ENCODE peak calls at places on chromosome 7, in five cellular contexts. B, J, C, U and L are unnamed samples.

GRCh38 chr7:140229101-140229525 is 52.3 kb upstream of the KDM7A start:
- DNase-seq in B (no peak), J (peak), C (no peak), U (no peak), L (no peak)

GRCh38 chr7:51229106-51229537 is 87.5 kb downstream of the COBL start:
- DNase-seq in B (no peak), J (no peak), C (no peak), U (no peak), L (no peak)

GRCh38 chr7:43646603-43647313 is 63.9 kb downstream of the STK17A start:
- DNase-seq in B (no peak), J (no peak), C (no peak), U (no peak), L (peak)

GRCh38 chr7:71430246-71430645 is 298.3 kb downstream of the GALNT17 start:
- DNase-seq in B (no peak), J (no peak), C (no peak), U (no peak), L (no peak)

GRCh38 chr7:137245890-137246289 is 97.6 kb downstream of the PTN start:
- DNase-seq in B (no peak), J (no peak), C (no peak), U (no peak), L (peak)

GRCh38 chr7:4739528-4739992 is 35.9 kb upstream of the AP5Z1 start:
- DNase-seq in B (peak), J (peak), C (peak), U (no peak), L (peak)

GRCh38 chr7:4212376-4212775 is 469.7 kb upstream of the FOXK1 start:
- DNase-seq in B (no peak), J (no peak), C (no peak), U (no peak), L (no peak)

GRCh38 chr7:147541261-147541660 is 1049.3 kb upstream of the C7orf33 start:
- DNase-seq in B (no peak), J (no peak), C (no peak), U (no peak), L (no peak)

GRCh38 chr7:106819546-106819945 is 45.5 kb upstream of the PIK3CG start:
- DNase-seq in B (no peak), J (no peak), C (no peak), U (no peak), L (peak)

GRCh38 chr7:151382079-151382885 is 27.6 kb downstream of the WDR86 start:
- DNase-seq in B (no peak), J (no peak), C (no peak), U (no peak), L (no peak)

GRCh38 chr7:124085168-124085567 is 52.3 kb upstream of the TMEM229A start:
- DNase-seq in B (no peak), J (no peak), C (no peak), U (no peak), L (no peak)

GRCh38 chr7:77415474-77415821 is 701 bp downstream of the GSAP start:
- DNase-seq in B (no peak), J (no peak), C (no peak), U (no peak), L (no peak)

GRCh38 chr7:140223515-140224221 is 46.9 kb upstream of the KDM7A start:
- DNase-seq in B (no peak), J (no peak), C (peak), U (no peak), L (no peak)

GRCh38 chr7:13467111-13467547 is 522.3 kb downstream of the ETV1 start:
- DNase-seq in B (no peak), J (no peak), C (no peak), U (no peak), L (no peak)

GRCh38 chr7:155295511-155295910 is 2.2 kb upstream of the INSIG1 start:
- DNase-seq in B (no peak), J (no peak), C (no peak), U (no peak), L (no peak)

GRCh38 chr7:88311675-88312036 is 5.0 kb upstream of the STEAP4 start:
- DNase-seq in B (no peak), J (no peak), C (no peak), U (no peak), L (no peak)

GRCh38 chr7:134454277-134454676 is 4.6 kb downstream of the AKR1B1 start:
- DNase-seq in B (no peak), J (no peak), C (no peak), U (no peak), L (peak)

GRCh38 chr7:158587425-158588084 is at the start of gene PTPRN2:
- DNase-seq in B (peak), J (no peak), C (peak), U (no peak), L (peak)

GRCh38 chr7:6437251-6437650 is 10.5 kb downstream of the DAGLB start:
- DNase-seq in B (no peak), J (peak), C (no peak), U (no peak), L (no peak)

GRCh38 chr7:157793973-157794763 is 457.4 kb downstream of the DNAJB6 start:
- DNase-seq in B (no peak), J (no peak), C (no peak), U (no peak), L (no peak)

GRCh38 chr7:73701357-73701995 is 18.0 kb downstream of the STX1A start:
- DNase-seq in B (peak), J (peak), C (peak), U (no peak), L (peak)

GRCh38 chr7:12949060-12950045 is 261.9 kb downstream of the ARL4A start:
- DNase-seq in B (no peak), J (peak), C (no peak), U (no peak), L (peak)

GRCh38 chr7:101863598-101863997 is 46.2 kb downstream of the CUX1 start:
- DNase-seq in B (no peak), J (no peak), C (no peak), U (no peak), L (no peak)

GRCh38 chr7:151346180-151346769 is 4.7 kb downstream of the NUB1 start:
- DNase-seq in B (peak), J (no peak), C (no peak), U (no peak), L (no peak)

GRCh38 chr7:20784311-20785210 is 2.1 kb downstream of the SP8 start:
- DNase-seq in B (peak), J (no peak), C (no peak), U (no peak), L (no peak)

GRCh38 chr7:155705656-155706360 is 61.3 kb downstream of the RBM33 start:
- DNase-seq in B (no peak), J (no peak), C (no peak), U (no peak), L (no peak)

GRCh38 chr7:102024769-102025391 is 207.5 kb downstream of the CUX1 start:
- DNase-seq in B (peak), J (peak), C (no peak), U (no peak), L (no peak)

GRCh38 chr7:27202018-27202740 is 2.3 kb upstream of the HOXA13 start:
- DNase-seq in B (no peak), J (no peak), C (no peak), U (no peak), L (no peak)

GRCh38 chr7:27198871-27199801 is 755 bp downstream of the HOXA13 start:
- DNase-seq in B (peak), J (no peak), C (no peak), U (no peak), L (no peak)

GRCh38 chr7:27199820-27200760 is at the start of gene HOXA13:
- DNase-seq in B (peak), J (no peak), C (peak), U (no peak), L (no peak)

GRCh38 chr7:27201231-27202017 is 1.5 kb upstream of the HOXA13 start:
- DNase-seq in B (peak), J (no peak), C (no peak), U (no peak), L (no peak)

DNA sequence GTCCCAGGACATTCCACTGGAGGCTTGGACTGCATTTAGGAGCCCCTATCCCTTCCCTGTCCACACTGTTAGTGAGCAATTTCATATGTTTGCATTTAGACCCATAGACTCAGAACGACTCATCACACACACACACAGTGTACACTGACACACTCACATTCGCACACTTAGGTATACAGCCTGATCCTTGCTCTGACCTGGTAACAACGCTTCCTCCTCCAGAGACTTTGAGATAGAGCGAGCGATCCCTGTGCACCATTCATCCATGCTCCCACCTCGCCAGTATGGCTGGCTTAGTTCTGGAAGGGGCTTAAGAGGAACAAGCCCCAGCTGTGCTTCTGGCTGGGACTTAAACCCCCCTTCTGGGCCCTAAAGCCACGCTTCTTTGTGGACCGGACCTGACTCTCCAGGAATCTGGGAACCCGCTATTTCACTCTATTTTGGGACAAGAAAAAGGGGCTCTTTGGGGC is 905 bp upstream of the HOXA13 start:
- DNase-seq in B (no peak), J (no peak), C (no peak), U (no peak), L (no peak)
- TF ChIP-seq POLR2A in B (no peak), J (no peak), C (no peak), U (no peak), L (no peak)

DNA sequence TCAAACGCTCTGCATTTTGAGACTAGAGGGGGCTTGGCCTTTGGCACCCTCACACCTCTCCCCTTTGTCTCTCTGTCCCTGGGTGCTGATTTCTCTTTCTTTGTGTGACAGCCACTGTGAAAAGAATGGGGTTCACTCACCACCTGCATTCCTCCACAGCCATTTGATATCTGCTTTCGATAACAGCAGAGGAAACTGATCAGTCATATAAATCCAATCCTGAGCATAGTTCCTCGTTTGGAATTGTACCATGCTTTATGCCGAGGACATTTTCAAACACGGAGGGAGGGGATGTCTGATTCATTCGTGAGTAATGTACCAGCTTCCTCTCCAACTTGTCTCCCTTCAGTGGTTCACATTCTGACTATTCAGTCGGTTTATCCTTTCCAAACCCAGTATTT is 15.8 kb downstream of the MET start:
- DNase-seq in B (peak), J (peak), C (no peak), U (no peak), L (peak)
- TF ChIP-seq SMC3 in B (no peak), J (no peak), C (no peak), U (no peak), L (no peak)

GRCh38 chr7:30770936-30771858 is at the start of gene MINDY4:
- DNase-seq in B (peak), J (no peak), C (peak), U (no peak), L (peak)
- TF ChIP-seq POLR2A in B (peak), J (no peak), C (peak), U (peak), L (no peak)

GRCh38 chr7:150324366-150324961 is 1.1 kb upstream of the ACTR3C start:
- DNase-seq in B (no peak), J (peak), C (peak), U (no peak), L (peak)

GRCh38 chr7:150321788-150322113 is 1.4 kb upstream of the LRRC61 start:
- DNase-seq in B (no peak), J (no peak), C (no peak), U (no peak), L (no peak)

GRCh38 chr7:150322833-150323681 is at the start of the genes ACTR3C and LRRC61:
- DNase-seq in B (no peak), J (peak), C (peak), U (no peak), L (no peak)

GRCh38 chr7:150323682-150324365 is 479 bp upstream of the ACTR3C start:
- DNase-seq in B (no peak), J (no peak), C (peak), U (no peak), L (no peak)

DNA sequence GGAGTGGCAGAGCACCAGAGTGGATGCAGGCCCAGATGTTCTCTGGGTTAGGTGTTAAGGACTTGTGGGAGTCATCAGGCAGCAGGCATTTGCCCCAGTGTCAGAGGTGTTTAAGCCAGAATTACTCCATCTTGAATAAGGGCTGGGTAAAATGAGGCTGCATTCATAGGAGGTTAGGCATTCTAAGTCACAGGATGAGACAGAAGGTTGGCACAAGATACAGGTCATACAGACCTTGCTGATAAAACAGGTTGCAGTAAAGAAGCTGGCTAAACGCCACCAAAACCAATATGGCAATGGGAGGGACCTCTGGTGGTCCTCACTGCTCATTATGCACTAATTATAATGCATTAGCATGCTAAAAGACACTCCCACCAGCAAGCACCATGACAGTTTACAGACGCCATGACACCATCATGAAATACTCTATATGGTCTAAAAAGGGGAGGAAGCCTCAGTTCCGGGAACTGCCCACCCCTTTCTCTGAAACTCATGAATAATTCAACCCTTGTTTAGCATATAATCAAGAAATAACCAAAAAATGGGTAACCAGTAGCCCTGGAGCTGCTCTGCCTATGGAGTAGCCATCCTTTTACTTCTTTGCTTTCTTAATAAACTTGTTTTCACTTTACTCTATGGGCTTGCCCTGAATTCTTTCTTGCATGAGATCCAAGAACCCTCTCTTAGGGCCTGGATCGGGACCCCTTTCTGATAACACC is 882 bp upstream of the LRRC61 start:
- DNase-seq in B (no peak), J (peak), C (peak), U (no peak), L (no peak)
- TF ChIP-seq SMC3 in B (no peak), J (no peak), C (no peak), U (no peak), L (no peak)

GRCh38 chr7:94649313-94649924 is 6.5 kb downstream of the SGCE start:
- DNase-seq in B (no peak), J (no peak), C (no peak), U (no peak), L (peak)

GRCh38 chr7:94650137-94650536 is 5.8 kb downstream of the SGCE start:
- DNase-seq in B (no peak), J (no peak), C (no peak), U (no peak), L (no peak)

GRCh38 chr7:94643771-94644545 is 12.0 kb downstream of the SGCE start:
- DNase-seq in B (no peak), J (no peak), C (no peak), U (no peak), L (no peak)

GRCh38 chr7:94648731-94649130 is 7.2 kb downstream of the SGCE start:
- DNase-seq in B (no peak), J (no peak), C (no peak), U (no peak), L (no peak)

DNA sequence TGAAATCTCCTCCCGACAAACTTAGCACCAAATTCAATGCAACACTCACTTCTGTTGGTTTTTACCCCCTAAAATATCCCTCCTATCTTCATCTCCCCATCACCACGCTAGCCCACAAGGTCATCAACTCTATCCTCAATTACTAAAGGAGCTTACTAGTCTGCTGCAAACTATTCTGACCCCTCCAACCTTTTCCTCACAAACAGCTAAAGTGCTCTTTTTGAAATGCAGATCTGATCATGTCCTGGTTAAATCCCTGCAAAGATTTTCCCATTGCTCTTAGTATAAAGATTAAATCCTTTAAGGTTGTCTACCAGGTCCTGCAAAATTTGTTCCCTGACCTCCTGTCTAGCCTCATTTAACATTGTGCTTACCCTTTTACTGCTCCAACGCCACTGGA is 8.6 kb downstream of the SGCE start:
- DNase-seq in B (no peak), J (no peak), C (no peak), U (no peak), L (no peak)
- TF ChIP-seq POLR2A in B (no peak), J (no peak), C (no peak), U (no peak), L (no peak)

GRCh38 chr7:65892169-65892568 is 19.3 kb downstream of the VKORC1L1 start:
- DNase-seq in B (no peak), J (no peak), C (no peak), U (no peak), L (no peak)

GRCh38 chr7:65896279-65896678 is 23.4 kb downstream of the VKORC1L1 start:
- DNase-seq in B (no peak), J (no peak), C (no peak), U (no peak), L (no peak)

DNA sequence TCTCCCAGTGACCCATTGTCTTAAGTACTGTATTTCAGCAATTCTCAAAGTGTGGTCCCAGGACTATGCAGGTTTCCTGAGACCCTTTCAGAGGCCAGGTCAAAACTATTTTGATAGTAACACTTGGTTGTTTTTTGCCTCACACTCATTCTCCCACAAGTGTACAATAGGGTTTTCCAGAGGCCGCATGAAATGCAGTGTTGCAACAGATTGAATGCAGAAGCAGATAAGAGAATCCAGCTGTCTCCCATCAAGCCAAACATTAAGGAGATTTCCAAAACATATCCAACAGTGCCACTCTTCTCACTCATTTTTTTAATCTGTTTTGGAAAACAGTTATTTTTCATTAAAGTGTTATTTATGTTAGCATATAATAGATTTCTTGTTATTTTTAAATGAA is 20.0 kb downstream of the VKORC1L1 start:
- DNase-seq in B (no peak), J (no peak), C (no peak), U (no peak), L (peak)
- TF ChIP-seq SMC3 in B (no peak), J (no peak), C (no peak), U (no peak), L (no peak)

DNA sequence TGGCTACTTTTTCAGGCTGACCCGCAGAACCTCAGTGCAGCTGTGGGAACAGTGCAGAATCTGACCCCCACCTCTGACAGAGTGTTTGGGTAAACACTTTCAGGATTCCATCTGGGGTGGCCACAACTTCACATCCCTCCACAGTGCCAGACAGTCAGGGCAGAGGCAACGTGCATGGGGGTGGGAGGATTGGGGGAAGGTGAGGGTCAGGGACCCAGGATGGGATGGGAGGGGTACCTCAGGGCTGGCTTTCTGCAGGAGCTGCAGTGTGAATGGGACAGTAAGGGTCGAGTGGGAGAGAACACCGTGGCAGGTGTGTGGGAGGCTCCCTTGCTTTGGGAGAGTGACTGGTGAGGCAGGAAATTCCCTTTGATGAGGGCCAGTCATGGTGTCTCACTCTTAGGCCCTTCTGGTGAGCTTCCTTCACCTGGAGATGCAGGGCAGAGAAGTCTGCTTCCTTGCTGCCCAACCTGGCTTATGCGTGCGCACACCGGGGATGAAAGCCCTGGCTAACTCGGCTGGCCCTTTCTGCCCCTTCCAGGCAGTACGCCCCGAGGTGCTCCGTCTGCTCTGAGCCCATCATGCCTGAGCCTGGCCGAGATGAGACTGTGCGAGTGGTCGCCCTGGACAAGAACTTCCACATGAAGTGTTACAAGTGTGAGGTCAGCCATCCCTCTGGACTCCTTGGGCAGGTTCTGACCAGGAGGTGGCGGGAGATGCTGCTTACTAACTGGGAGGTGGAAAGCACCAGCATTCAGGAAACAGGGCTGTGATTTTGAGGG is 8.4 kb downstream of the ZYX start:
- DNase-seq in B (no peak), J (no peak), C (no peak), U (no peak), L (no peak)
- TF ChIP-seq POLR2A in B (no peak), J (no peak), C (no peak), U (peak), L (no peak)

GRCh38 chr7:33762153-33762902 is 143.0 kb upstream of the BMPER start:
- DNase-seq in B (no peak), J (no peak), C (no peak), U (no peak), L (no peak)
- TF ChIP-seq SMC3 in B (no peak), J (no peak), C (no peak), U (no peak), L (no peak)

GRCh38 chr7:25953859-25954258 is 198.1 kb upstream of the NFE2L3 start:
- DNase-seq in B (no peak), J (no peak), C (no peak), U (no peak), L (no peak)

GRCh38 chr7:25950488-25951413 is 201.2 kb upstream of the NFE2L3 start:
- DNase-seq in B (peak), J (peak), C (peak), U (peak), L (peak)

GRCh38 chr7:25952277-25953057 is 199.5 kb upstream of the NFE2L3 start:
- DNase-seq in B (no peak), J (peak), C (no peak), U (no peak), L (no peak)

GRCh38 chr7:25949672-25950487 is 202.1 kb upstream of the NFE2L3 start:
- DNase-seq in B (no peak), J (peak), C (peak), U (no peak), L (no peak)

GRCh38 chr7:25951414-25952276 is 200.4 kb upstream of the NFE2L3 start:
- DNase-seq in B (no peak), J (no peak), C (no peak), U (no peak), L (no peak)
- TF ChIP-seq POLR2A in B (no peak), J (peak), C (no peak), U (peak), L (no peak)